ENCODE peak calls at places on chromosomes 4 and X, in seven cellular contexts. K, V, F, Z, I, T and H are unnamed samples.

GRCh38 chr4:16835597-16836247 is 62.7 kb downstream of the LDB2 start:
- DNase-seq in I (no peak), F (no peak), T (no peak), Z (no peak), V (no peak), K (no peak), H (no peak)

GRCh38 chrX:110125435-110125834 is 122.5 kb downstream of the TMEM164 start:
- DNase-seq in V (no peak), K (no peak), T (no peak), Z (no peak), F (no peak), I (no peak), H (no peak)

GRCh38 chr4:141041021-141041476 is 92.2 kb downstream of the RNF150 start:
- DNase-seq in F (no peak), I (no peak), T (no peak), K (no peak), Z (no peak), V (no peak), H (no peak)

GRCh38 chr4:79650794-79651431 is 242.9 kb upstream of the GK2 start:
- DNase-seq in V (no peak), F (no peak), K (no peak), I (no peak), Z (no peak), T (no peak), H (no peak)

GRCh38 chrX:153983321-153983729 is 10.8 kb downstream of the TMEM187 start:
- DNase-seq in T (no peak), Z (no peak), I (no peak), K (no peak), V (no peak), F (no peak), H (no peak)

GRCh38 chr4:174526731-174527130 is 4.4 kb upstream of the HPGD start:
- DNase-seq in Z (no peak), V (no peak), F (no peak), I (no peak), T (no peak), K (no peak), H (no peak)

GRCh38 chr4:140755811-140756291 is 334 bp downstream of the TBC1D9 start:
- DNase-seq in T (peak), I (no peak), Z (no peak), K (peak), F (peak), V (peak), H (peak)

GRCh38 chr4:109826719-109827118 is 1.1 kb upstream of the RRH start:
- DNase-seq in T (peak), K (no peak), Z (no peak), F (no peak), V (no peak), I (no peak), H (no peak)

GRCh38 chrX:19063030-19063429 is 59.2 kb downstream of the ADGRG2 start:
- DNase-seq in V (no peak), I (no peak), Z (no peak), K (no peak), T (no peak), F (no peak), H (no peak)

GRCh38 chr4:61202100-61202637 is 2.0 kb downstream of the ADGRL3 start:
- DNase-seq in F (peak), Z (no peak), K (no peak), I (no peak), V (no peak), T (no peak), H (no peak)

GRCh38 chr4:127162741-127163140 is 470.0 kb upstream of the INTU start:
- DNase-seq in Z (no peak), I (no peak), K (no peak), F (no peak), V (no peak), T (no peak), H (no peak)

GRCh38 chr4:36243355-36244256 is 708 bp downstream of the ARAP2 start:
- DNase-seq in I (no peak), Z (peak), V (peak), F (peak), T (no peak), K (peak), H (peak)

GRCh38 chr4:135277980-135278315 is 1076.4 kb upstream of the PABPC4L start:
- DNase-seq in K (no peak), I (no peak), F (no peak), Z (no peak), T (no peak), V (no peak), H (no peak)

GRCh38 chr4:82774711-82775171 is 23.9 kb downstream of the SCD5 start:
- DNase-seq in K (no peak), F (no peak), V (no peak), Z (no peak), T (no peak), I (no peak), H (no peak)

GRCh38 chr4:86331362-86331761 is 28.5 kb downstream of the MAPK10 start:
- DNase-seq in K (no peak), V (no peak), I (no peak), Z (no peak), T (no peak), F (no peak), H (no peak)

GRCh38 chr4:7207791-7208231 is 15.5 kb downstream of the SORCS2 start:
- DNase-seq in F (no peak), T (no peak), V (no peak), I (no peak), K (no peak), Z (no peak), H (no peak)

GRCh38 chr4:7208509-7209451 is 16.4 kb downstream of the SORCS2 start:
- DNase-seq in T (no peak), V (no peak), Z (no peak), K (no peak), I (no peak), F (no peak), H (no peak)

GRCh38 chr4:7212101-7212674 is 19.9 kb downstream of the SORCS2 start:
- DNase-seq in V (no peak), Z (no peak), I (no peak), K (no peak), F (no peak), T (no peak), H (no peak)

GRCh38 chr4:7210818-7211217 is 18.5 kb downstream of the SORCS2 start:
- DNase-seq in Z (no peak), V (no peak), T (no peak), K (no peak), F (no peak), I (no peak), H (no peak)

DNA sequence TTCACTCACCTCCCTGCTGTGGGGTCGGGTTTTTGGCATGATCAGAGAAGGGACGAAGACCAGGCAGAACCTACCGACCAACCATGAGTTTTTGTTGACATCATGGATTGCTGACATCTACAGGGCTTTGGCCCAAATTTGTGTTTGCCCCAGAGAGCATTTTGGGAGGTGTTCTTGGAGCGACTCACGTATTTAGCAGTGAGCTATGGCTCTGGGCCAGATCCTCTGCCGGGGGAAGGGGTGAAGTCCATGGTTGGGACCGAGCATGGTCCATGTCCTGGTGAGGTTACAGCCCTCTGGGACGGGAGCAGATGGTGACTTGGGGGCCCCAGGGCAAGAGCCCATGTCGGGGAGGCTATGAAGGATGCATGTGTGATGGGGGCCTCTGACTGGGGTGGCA is 17.4 kb downstream of the SORCS2 start:
- DNase-seq in Z (no peak), V (no peak), F (no peak), T (no peak), K (no peak), I (no peak), H (no peak)
- H3K27ac ChIP-seq in Z (no peak), V (no peak), F (no peak), T (no peak), K (no peak), I (no peak), H (no peak)

GRCh38 chr4:169611157-169611556 is 1.2 kb downstream of the NEK1 start:
- DNase-seq in Z (no peak), T (no peak), K (no peak), I (no peak), V (no peak), F (no peak), H (no peak)
- H3K27ac ChIP-seq in Z (peak), T (no peak), K (no peak), I (no peak), V (no peak), F (no peak), H (peak)

DNA sequence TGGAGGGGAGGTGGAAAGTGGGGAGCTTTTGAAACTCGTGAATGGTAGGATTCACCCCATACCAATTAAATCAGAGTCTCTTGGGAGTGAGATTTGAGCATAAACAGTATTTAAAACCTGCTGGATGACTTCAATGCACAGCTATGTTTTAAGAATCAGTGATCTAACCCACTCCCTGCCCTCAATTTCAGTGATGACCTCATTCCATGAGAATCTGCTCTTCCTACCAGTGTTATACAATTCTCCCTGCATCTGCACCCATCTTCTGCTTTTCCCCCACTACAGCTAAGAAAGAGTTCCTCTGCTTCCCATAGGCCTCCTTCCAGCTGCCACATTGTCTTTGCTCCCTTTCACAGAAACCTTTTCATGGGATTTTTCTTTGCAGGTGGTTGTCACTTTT is 18.3 kb upstream of the H2AZ1 start:
- DNase-seq in V (no peak), K (no peak), F (no peak), T (no peak), I (no peak), Z (no peak), H (no peak)
- H3K27ac ChIP-seq in V (no peak), K (no peak), F (no peak), T (no peak), I (no peak), Z (no peak), H (no peak)

GRCh38 chr4:6945052-6945409 is 35.4 kb downstream of the TBC1D14 start:
- DNase-seq in V (no peak), T (no peak), K (peak), I (no peak), F (no peak), Z (no peak), H (no peak)

GRCh38 chr4:6946497-6946896 is 36.9 kb downstream of the TBC1D14 start:
- DNase-seq in T (no peak), Z (no peak), K (no peak), I (no peak), V (no peak), F (no peak), H (no peak)

GRCh38 chr4:6943012-6943869 is 33.6 kb downstream of the TBC1D14 start:
- DNase-seq in V (no peak), F (no peak), T (no peak), Z (no peak), K (peak), I (peak), H (no peak)

GRCh38 chr4:6943870-6944195 is 34.2 kb downstream of the TBC1D14 start:
- DNase-seq in Z (no peak), T (no peak), F (no peak), K (peak), I (no peak), V (no peak), H (no peak)

DNA sequence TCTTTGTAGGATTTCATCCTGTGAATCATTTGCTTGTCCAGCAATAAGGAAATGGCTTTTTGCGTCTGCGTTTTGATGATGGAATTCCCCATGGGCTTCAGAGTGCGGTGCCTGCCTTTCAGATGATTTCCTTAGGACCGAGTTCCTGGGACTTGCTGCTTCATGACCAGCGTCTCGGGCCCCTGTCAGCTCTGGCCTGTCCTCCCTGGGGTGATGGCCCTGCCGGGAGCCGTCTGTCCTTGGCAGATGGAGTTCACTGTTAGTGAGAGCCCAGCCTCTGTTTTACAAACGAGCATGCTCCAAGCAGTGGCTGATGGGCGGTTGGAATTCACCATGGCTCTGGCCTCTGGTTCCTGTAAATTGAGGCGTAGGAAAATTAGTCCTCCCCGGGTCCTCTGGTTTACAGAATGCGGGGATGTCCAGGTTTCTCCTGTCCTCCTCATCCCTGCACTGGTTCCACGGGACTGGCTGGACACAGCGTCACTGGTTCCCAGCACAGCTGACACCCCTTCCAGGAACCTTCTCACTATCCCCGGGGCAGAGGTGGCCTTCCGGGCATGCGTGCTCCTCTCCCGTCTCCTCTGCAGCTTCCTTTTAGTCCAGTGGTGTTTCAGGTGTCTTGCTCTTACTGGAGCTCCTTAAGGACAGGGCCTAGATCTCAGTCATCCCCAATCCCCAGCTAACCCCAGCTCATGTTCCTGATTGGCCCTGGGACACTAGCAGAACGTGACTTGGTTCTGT is 34.9 kb downstream of the TBC1D14 start:
- DNase-seq in T (no peak), I (no peak), F (no peak), Z (no peak), K (peak), V (no peak), H (no peak)
- H3K27ac ChIP-seq in T (no peak), I (no peak), F (peak), Z (no peak), K (peak), V (no peak), H (peak)